ENCODE peak calls at places on chromosomes 12 and 14, in four cellular contexts. One of them, this sample, is unnamed.

GRCh38 chr12:107110519-107110859 is 17.1 kb upstream of the CRY1 start:
- DNase-seq in upper lobe of left lung: no peak
- DNase-seq in pancreas: no peak
- DNase-seq in epithelial cell of esophagus: no peak
- DNase-seq in this sample: no peak

GRCh38 chr12:104896146-104896545 is 61.9 kb downstream of the SLC41A2 start:
- DNase-seq in upper lobe of left lung: no peak
- DNase-seq in pancreas: no peak
- DNase-seq in epithelial cell of esophagus: no peak
- DNase-seq in this sample: no peak

GRCh38 chr12:4810219-4810671 is 90.0 kb downstream of the GALNT8 start:
- DNase-seq in upper lobe of left lung: peak
- DNase-seq in pancreas: no peak
- DNase-seq in epithelial cell of esophagus: no peak
- DNase-seq in this sample: no peak

GRCh38 chr14:94341654-94342333 is 18.7 kb upstream of the SERPINA6 start:
- DNase-seq in upper lobe of left lung: no peak
- DNase-seq in pancreas: no peak
- DNase-seq in epithelial cell of esophagus: no peak
- DNase-seq in this sample: no peak

GRCh38 chr12:105330938-105331804 is 680 bp downstream of the C12orf75 start:
- DNase-seq in upper lobe of left lung: peak
- DNase-seq in pancreas: peak
- DNase-seq in epithelial cell of esophagus: peak
- DNase-seq in this sample: no peak

GRCh38 chr14:81172881-81173280 is 47.9 kb downstream of the GTF2A1 start:
- DNase-seq in upper lobe of left lung: no peak
- DNase-seq in pancreas: no peak
- DNase-seq in epithelial cell of esophagus: no peak
- DNase-seq in this sample: no peak

GRCh38 chr14:60722836-60723217 is 1.3 kb downstream of the SIX4 start:
- DNase-seq in upper lobe of left lung: no peak
- DNase-seq in pancreas: peak
- DNase-seq in epithelial cell of esophagus: no peak
- DNase-seq in this sample: no peak

GRCh38 chr12:69739287-69740191 is 879 bp downstream of the RAB3IP start:
- DNase-seq in upper lobe of left lung: peak
- DNase-seq in pancreas: peak
- DNase-seq in epithelial cell of esophagus: peak
- DNase-seq in this sample: peak

GRCh38 chr12:78918221-78918620 is 53.6 kb downstream of the SYT1 start:
- DNase-seq in upper lobe of left lung: no peak
- DNase-seq in pancreas: no peak
- DNase-seq in epithelial cell of esophagus: no peak
- DNase-seq in this sample: no peak

GRCh38 chr14:22814945-22815713 is at the start of gene SLC7A7:
- DNase-seq in upper lobe of left lung: no peak
- DNase-seq in pancreas: no peak
- DNase-seq in epithelial cell of esophagus: no peak
- DNase-seq in this sample: no peak

GRCh38 chr14:73751157-73751691 is 37.0 kb upstream of the PNMA1 start:
- DNase-seq in upper lobe of left lung: no peak
- DNase-seq in pancreas: no peak
- DNase-seq in epithelial cell of esophagus: no peak
- DNase-seq in this sample: no peak

GRCh38 chr12:124381454-124382207 is 86.7 kb downstream of the RFLNA start:
- DNase-seq in upper lobe of left lung: peak
- DNase-seq in pancreas: peak
- DNase-seq in epithelial cell of esophagus: peak
- DNase-seq in this sample: peak

GRCh38 chr12:121107681-121108080 is 25.0 kb upstream of the P2RX7 start:
- DNase-seq in upper lobe of left lung: no peak
- DNase-seq in pancreas: no peak
- DNase-seq in epithelial cell of esophagus: no peak
- DNase-seq in this sample: no peak

GRCh38 chr14:77593501-77593911 is 22.9 kb downstream of the SPTLC2 start:
- DNase-seq in upper lobe of left lung: no peak
- DNase-seq in pancreas: no peak
- DNase-seq in epithelial cell of esophagus: peak
- DNase-seq in this sample: no peak

GRCh38 chr12:51974646-51975045 is 23.1 kb downstream of the ACVR1B start:
- DNase-seq in upper lobe of left lung: no peak
- DNase-seq in pancreas: no peak
- DNase-seq in epithelial cell of esophagus: no peak
- DNase-seq in this sample: no peak

GRCh38 chr14:54686219-54686870 is 119.4 kb downstream of the SAMD4A start:
- DNase-seq in upper lobe of left lung: no peak
- DNase-seq in pancreas: no peak
- DNase-seq in epithelial cell of esophagus: peak
- DNase-seq in this sample: peak

GRCh38 chr14:74655597-74656389 is 43.8 kb upstream of the LTBP2 start:
- DNase-seq in upper lobe of left lung: no peak
- DNase-seq in pancreas: no peak
- DNase-seq in epithelial cell of esophagus: peak
- DNase-seq in this sample: no peak

GRCh38 chr12:27207626-27208413 is 36.3 kb upstream of the STK38L start:
- DNase-seq in upper lobe of left lung: no peak
- DNase-seq in pancreas: no peak
- DNase-seq in epithelial cell of esophagus: peak
- DNase-seq in this sample: no peak

GRCh38 chr12:124538194-124539082 is 29.0 kb downstream of the NCOR2 start:
- DNase-seq in upper lobe of left lung: peak
- DNase-seq in pancreas: no peak
- DNase-seq in epithelial cell of esophagus: no peak
- DNase-seq in this sample: no peak

GRCh38 chr14:75147423-75148071 is 20.7 kb upstream of the NEK9 start:
- DNase-seq in upper lobe of left lung: no peak
- DNase-seq in pancreas: peak
- DNase-seq in epithelial cell of esophagus: peak
- DNase-seq in this sample: peak

GRCh38 chr14:55832122-55832911 is 252.3 kb downstream of the KTN1 start:
- DNase-seq in upper lobe of left lung: no peak
- DNase-seq in pancreas: no peak
- DNase-seq in epithelial cell of esophagus: peak
- DNase-seq in this sample: no peak

GRCh38 chr12:108840605-108841328 is 16.6 kb downstream of the SSH1 start:
- DNase-seq in upper lobe of left lung: no peak
- DNase-seq in pancreas: no peak
- DNase-seq in epithelial cell of esophagus: peak
- DNase-seq in this sample: no peak

GRCh38 chr12:121283841-121284240 is 12.7 kb downstream of the CAMKK2 start:
- DNase-seq in upper lobe of left lung: peak
- DNase-seq in pancreas: no peak
- DNase-seq in epithelial cell of esophagus: no peak
- DNase-seq in this sample: no peak

GRCh38 chr12:50845021-50845647 is 2.4 kb downstream of the TMPRSS12 start:
- DNase-seq in upper lobe of left lung: no peak
- DNase-seq in pancreas: no peak
- DNase-seq in epithelial cell of esophagus: peak
- DNase-seq in this sample: no peak

GRCh38 chr12:14776236-14776959 is 26.9 kb downstream of the WBP11 start:
- DNase-seq in upper lobe of left lung: no peak
- DNase-seq in pancreas: no peak
- DNase-seq in epithelial cell of esophagus: no peak
- DNase-seq in this sample: no peak

GRCh38 chr12:49334226-49334625 is 2.8 kb downstream of the C1QL4 start:
- DNase-seq in upper lobe of left lung: no peak
- DNase-seq in pancreas: no peak
- DNase-seq in epithelial cell of esophagus: no peak
- DNase-seq in this sample: no peak

GRCh38 chr12:5796171-5797091 is 148.6 kb downstream of the ANO2 start:
- DNase-seq in upper lobe of left lung: peak
- DNase-seq in pancreas: peak
- DNase-seq in epithelial cell of esophagus: no peak
- DNase-seq in this sample: no peak

GRCh38 chr12:121008347-121009098 is 7.8 kb downstream of the C12orf43 start:
- DNase-seq in upper lobe of left lung: no peak
- DNase-seq in pancreas: no peak
- DNase-seq in epithelial cell of esophagus: peak
- DNase-seq in this sample: no peak

GRCh38 chr14:52015411-52016030 is 26.2 kb downstream of the RTRAF start:
- DNase-seq in upper lobe of left lung: no peak
- DNase-seq in pancreas: no peak
- DNase-seq in epithelial cell of esophagus: peak
- DNase-seq in this sample: peak

GRCh38 chr14:39050389-39050788 is 52.6 kb downstream of the SEC23A start:
- DNase-seq in upper lobe of left lung: no peak
- DNase-seq in pancreas: no peak
- DNase-seq in epithelial cell of esophagus: peak
- DNase-seq in this sample: no peak

GRCh38 chr12:64825143-64826011 is 930 bp downstream of the TBC1D30 start:
- DNase-seq in upper lobe of left lung: peak
- DNase-seq in pancreas: no peak
- DNase-seq in epithelial cell of esophagus: no peak
- DNase-seq in this sample: no peak

GRCh38 chr12:109921982-109922381 is 21.9 kb downstream of the TCHP start:
- DNase-seq in upper lobe of left lung: no peak
- DNase-seq in pancreas: no peak
- DNase-seq in epithelial cell of esophagus: no peak
- DNase-seq in this sample: no peak

GRCh38 chr14:104681689-104682074 is 7.7 kb upstream of the INF2 start:
- DNase-seq in upper lobe of left lung: peak
- DNase-seq in pancreas: peak
- DNase-seq in epithelial cell of esophagus: peak
- DNase-seq in this sample: peak
- H3K4me3 ChIP-seq in upper lobe of left lung: no peak
- H3K4me3 ChIP-seq in pancreas: no peak
- H3K4me3 ChIP-seq in epithelial cell of esophagus: no peak
- H3K4me3 ChIP-seq in this sample: peak

GRCh38 chr14:96581902-96582640 is 79.9 kb downstream of the PAPOLA start:
- DNase-seq in upper lobe of left lung: no peak
- DNase-seq in pancreas: no peak
- DNase-seq in epithelial cell of esophagus: no peak
- DNase-seq in this sample: no peak
- H3K4me3 ChIP-seq in upper lobe of left lung: no peak
- H3K4me3 ChIP-seq in pancreas: no peak
- H3K4me3 ChIP-seq in epithelial cell of esophagus: no peak
- H3K4me3 ChIP-seq in this sample: no peak

GRCh38 chr14:104751539-104752337 is 1.2 kb upstream of the SIVA1 start:
- DNase-seq in upper lobe of left lung: peak
- DNase-seq in pancreas: peak
- DNase-seq in epithelial cell of esophagus: no peak
- DNase-seq in this sample: no peak
- H3K4me3 ChIP-seq in upper lobe of left lung: no peak
- H3K4me3 ChIP-seq in pancreas: peak
- H3K4me3 ChIP-seq in epithelial cell of esophagus: peak
- H3K4me3 ChIP-seq in this sample: peak

GRCh38 chr14:100239840-100240724 is 1.1 kb downstream of the YY1 start:
- DNase-seq in upper lobe of left lung: peak
- DNase-seq in pancreas: peak
- DNase-seq in epithelial cell of esophagus: peak
- DNase-seq in this sample: peak

GRCh38 chr14:100240725-100241032 is 1.7 kb downstream of the YY1 start:
- DNase-seq in upper lobe of left lung: no peak
- DNase-seq in pancreas: no peak
- DNase-seq in epithelial cell of esophagus: no peak
- DNase-seq in this sample: no peak

GRCh38 chr14:100237735-100238418 is 1.1 kb upstream of the YY1 start:
- DNase-seq in upper lobe of left lung: no peak
- DNase-seq in pancreas: peak
- DNase-seq in epithelial cell of esophagus: peak
- DNase-seq in this sample: no peak

GRCh38 chr14:100238419-100239199 is at the start of gene YY1:
- DNase-seq in upper lobe of left lung: peak
- DNase-seq in pancreas: peak
- DNase-seq in epithelial cell of esophagus: peak
- DNase-seq in this sample: peak

DNA sequence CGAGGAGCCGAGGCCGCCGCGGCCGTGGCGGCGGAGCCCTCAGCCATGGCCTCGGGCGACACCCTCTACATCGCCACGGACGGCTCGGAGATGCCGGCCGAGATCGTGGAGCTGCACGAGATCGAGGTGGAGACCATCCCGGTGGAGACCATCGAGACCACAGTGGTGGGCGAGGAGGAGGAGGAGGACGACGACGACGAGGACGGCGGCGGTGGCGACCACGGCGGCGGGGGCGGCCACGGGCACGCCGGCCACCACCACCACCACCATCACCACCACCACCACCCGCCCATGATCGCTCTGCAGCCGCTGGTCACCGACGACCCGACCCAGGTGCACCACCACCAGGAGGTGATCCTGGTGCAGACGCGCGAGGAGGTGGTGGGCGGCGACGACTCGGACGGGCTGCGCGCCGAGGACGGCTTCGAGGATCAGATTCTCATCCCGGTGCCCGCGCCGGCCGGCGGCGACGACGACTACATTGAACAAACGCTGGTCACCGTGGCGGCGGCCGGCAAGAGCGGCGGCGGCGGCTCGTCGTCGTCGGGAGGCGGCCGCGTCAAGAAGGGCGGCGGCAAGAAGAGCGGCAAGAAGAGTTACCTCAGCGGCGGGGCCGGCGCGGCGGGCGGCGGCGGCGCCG is 376 bp downstream of the YY1 start:
- DNase-seq in upper lobe of left lung: peak
- DNase-seq in pancreas: peak
- DNase-seq in epithelial cell of esophagus: no peak
- DNase-seq in this sample: no peak
- H3K4me3 ChIP-seq in upper lobe of left lung: peak
- H3K4me3 ChIP-seq in pancreas: peak
- H3K4me3 ChIP-seq in epithelial cell of esophagus: peak
- H3K4me3 ChIP-seq in this sample: peak